ENCODE peak calls at places on chromosomes 2 and 18, in five cellular contexts. U is CD8-positive, alpha-beta memory T cell; A is esophagus squamous epithelium; I is adipocyte; X is RWPE2. F is an unnamed sample.

GRCh38 chr18:12308386-12309100 is 502 bp downstream of the TUBB6 start:
- DNase-seq in A (peak; percentile 21), I (peak; percentile 97), X (peak; percentile 86), U (no peak), F (peak; percentile 92)

GRCh38 chr2:205972113-205972512 is 113.9 kb downstream of the INO80D start:
- DNase-seq in X (no peak), I (no peak), U (no peak), A (no peak), F (no peak)

GRCh38 chr2:220891405-220891804 is 680.7 kb downstream of the EPHA4 start:
- DNase-seq in X (no peak), U (no peak), A (no peak), I (peak; percentile 79), F (peak; percentile 77)

GRCh38 chr18:28080876-28081300 is 96.0 kb downstream of the CDH2 start:
- DNase-seq in A (no peak), X (no peak), U (no peak), I (no peak), F (no peak)

GRCh38 chr2:155223781-155224406 is 525.4 kb downstream of the KCNJ3 start:
- DNase-seq in I (peak; percentile 19), X (no peak), U (no peak), A (no peak), F (no peak)

GRCh38 chr2:20343128-20343527 is 7.5 kb downstream of the PUM2 start:
- DNase-seq in A (no peak), U (no peak), X (no peak), I (no peak), F (peak; percentile 67)

GRCh38 chr18:41642756-41643155 is 312.3 kb upstream of the PIK3C3 start:
- DNase-seq in I (peak; percentile 57), U (no peak), A (no peak), X (no peak), F (peak; percentile 28)

GRCh38 chr2:122543815-122544214 is 788.4 kb downstream of the TSN start:
- DNase-seq in U (no peak), A (no peak), X (no peak), I (no peak), F (no peak)

GRCh38 chr2:133287709-133288108 is 280.6 kb downstream of the NCKAP5 start:
- DNase-seq in U (no peak), X (no peak), A (no peak), I (peak; percentile 62), F (peak; percentile 63)

GRCh38 chr2:217822296-217823252 is 180.2 kb downstream of the TNS1 start:
- DNase-seq in A (no peak), I (peak; percentile 18), X (no peak), U (no peak), F (no peak)

GRCh38 chr18:55401638-55402191 is 186.3 kb downstream of the TCF4 start:
- DNase-seq in I (peak; percentile 82), A (no peak), U (no peak), X (no peak), F (peak; percentile 89)

GRCh38 chr2:28801726-28802125 is 8.9 kb upstream of the SPDYA start:
- DNase-seq in A (no peak), U (no peak), X (no peak), I (peak; percentile 27), F (peak; percentile 40)

GRCh38 chr2:26805241-26805676 is 19.4 kb downstream of the CENPA start:
- DNase-seq in A (no peak), U (no peak), I (peak; percentile 20), X (peak; percentile 75), F (peak; percentile 88)

GRCh38 chr2:204483497-204484164 is 61.6 kb upstream of the PARD3B start:
- DNase-seq in A (no peak), U (no peak), I (no peak), X (no peak), F (peak; percentile 41)

GRCh38 chr2:210399440-210400041 is 77.0 kb downstream of the LANCL1 start:
- DNase-seq in U (no peak), A (no peak), I (peak; percentile 36), X (no peak), F (peak; percentile 16)

GRCh38 chr2:236643480-236643879 is 73.9 kb downstream of the ACKR3 start:
- DNase-seq in X (no peak), I (no peak), U (no peak), A (no peak), F (no peak)

GRCh38 chr2:179440642-179441251 is 176.1 kb upstream of the SESTD1 start:
- DNase-seq in U (no peak), X (no peak), I (peak; percentile 85), A (no peak), F (peak; percentile 50)

GRCh38 chr2:88199912-88200682 is 30.0 kb downstream of the THNSL2 start:
- DNase-seq in U (no peak), I (peak; percentile 49), X (no peak), A (no peak), F (no peak)

GRCh38 chr2:242031481-242032019 is 162.0 kb downstream of the RTP5 start:
- DNase-seq in X (peak; percentile 24), A (no peak), U (peak; percentile 80), I (peak; percentile 59), F (peak; percentile 91)

GRCh38 chr2:101697794-101698418 is 399 bp downstream of the MAP4K4 start:
- DNase-seq in X (no peak), I (peak; percentile 67), U (no peak), A (no peak), F (no peak)

GRCh38 chr2:101616411-101616810 is 81.1 kb upstream of the MAP4K4 start:
- DNase-seq in I (no peak), U (no peak), A (no peak), X (no peak), F (no peak)

GRCh38 chr2:149661844-149662243 is 74.3 kb upstream of the MMADHC start:
- DNase-seq in A (no peak), I (peak; percentile 77), X (no peak), U (no peak), F (peak; percentile 48)

GRCh38 chr2:36356199-36356989 is 816 bp downstream of the CRIM1 start:
- DNase-seq in I (peak; percentile 75), X (peak; percentile 69), U (peak; percentile 54), A (no peak), F (peak; percentile 67)

GRCh38 chr2:134127496-134127895 is 126.4 kb upstream of the MGAT5 start:
- DNase-seq in I (no peak), A (no peak), X (no peak), U (peak; percentile 55), F (no peak)

GRCh38 chr2:132252894-132253264 is 91.1 kb upstream of the ANKRD30BL start:
- DNase-seq in U (no peak), A (no peak), I (no peak), X (no peak), F (no peak)

GRCh38 chr2:238379096-238379810 is 47.5 kb upstream of the ASB1 start:
- DNase-seq in U (no peak), X (no peak), A (no peak), I (peak; percentile 5), F (no peak)

GRCh38 chr2:158024288-158024898 is 77.3 kb upstream of the UPP2 start:
- DNase-seq in A (no peak), I (peak; percentile 80), X (no peak), U (peak; percentile 54), F (peak; percentile 53)

GRCh38 chr2:98654702-98655488 is 46.5 kb downstream of the UNC50 start:
- DNase-seq in I (no peak), A (no peak), X (no peak), U (peak; percentile 68), F (no peak)

GRCh38 chr2:198456418-198456817 is 652.0 kb downstream of the PLCL1 start:
- DNase-seq in U (no peak), I (peak; percentile 35), X (no peak), A (no peak), F (no peak)

GRCh38 chr2:240629968-240630770 is 4.9 kb downstream of the GPR35 start:
- DNase-seq in A (no peak), X (no peak), I (no peak), U (peak; percentile 42), F (no peak)

GRCh38 chr2:240631561-240632290 is 6.4 kb downstream of the GPR35 start:
- DNase-seq in X (no peak), U (peak; percentile 37), A (no peak), I (no peak), F (no peak)

GRCh38 chr2:240629419-240629967 is 4.2 kb downstream of the GPR35 start:
- DNase-seq in U (peak; percentile 16), X (no peak), A (no peak), I (no peak), F (no peak)

GRCh38 chr2:240630771-240631560 is 5.7 kb downstream of the GPR35 start:
- DNase-seq in X (no peak), I (no peak), A (no peak), U (no peak), F (no peak)

DNA sequence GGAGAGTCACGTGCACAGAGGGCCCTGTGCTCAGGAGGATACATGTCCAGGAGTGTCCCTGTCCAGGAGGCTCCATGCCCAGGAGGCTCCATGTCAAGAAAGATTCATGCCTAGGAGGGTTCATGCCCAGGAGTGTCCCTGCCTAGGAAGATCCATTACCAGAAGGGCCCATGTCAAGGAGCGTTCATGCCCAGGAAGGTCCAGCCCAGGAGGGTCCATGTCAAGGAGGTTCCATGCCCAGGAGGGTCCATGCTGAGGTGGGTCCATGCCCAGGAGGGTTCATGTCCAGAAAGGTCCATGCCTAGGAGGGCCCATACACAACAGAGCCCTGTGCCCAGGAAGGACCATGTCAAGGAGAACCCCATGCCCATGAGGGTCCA is 7.0 kb downstream of the GPR35 start:
- DNase-seq in U (no peak), I (no peak), X (no peak), A (no peak), F (no peak)
- H3K36me3 ChIP-seq in U (no peaks in the 10 kb centered on the region), I (no peaks in the 10 kb centered on the region), X (no peaks in the 10 kb centered on the region), A (no peaks in the 10 kb centered on the region), F (peaks cover 12% of the 10 kb centered on the region)

DNA sequence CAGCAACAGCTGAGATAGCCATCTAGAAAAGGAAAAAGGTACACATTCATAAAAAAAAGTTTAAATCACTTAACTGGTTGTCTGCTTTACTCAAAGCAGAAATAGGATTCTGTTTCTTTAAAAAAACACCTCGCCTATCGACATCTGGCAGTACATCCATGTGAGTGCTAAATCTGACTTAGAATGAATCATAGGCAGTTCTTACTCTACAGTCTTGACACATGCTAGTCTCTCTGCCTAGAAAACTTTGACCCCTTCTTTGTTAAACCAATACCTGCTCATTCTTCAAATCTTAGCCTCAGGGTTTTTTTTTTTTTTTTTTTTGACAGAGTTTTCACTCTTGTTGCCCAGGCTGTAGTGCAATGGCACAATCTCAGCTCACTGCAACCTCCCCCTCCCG is 37.1 kb upstream of the GPR75 start:
- DNase-seq in X (no peak), A (no peak), I (peak; percentile 48), U (no peak), F (peak; percentile 26)
- H3K36me3 ChIP-seq in X (peaks cover 96% of the 10 kb centered on the region), A (peaks cover 100% of the 10 kb centered on the region), I (peaks cover 95% of the 10 kb centered on the region), U (peaks cover 52% of the 10 kb centered on the region), F (peaks cover 91% of the 10 kb centered on the region)

DNA sequence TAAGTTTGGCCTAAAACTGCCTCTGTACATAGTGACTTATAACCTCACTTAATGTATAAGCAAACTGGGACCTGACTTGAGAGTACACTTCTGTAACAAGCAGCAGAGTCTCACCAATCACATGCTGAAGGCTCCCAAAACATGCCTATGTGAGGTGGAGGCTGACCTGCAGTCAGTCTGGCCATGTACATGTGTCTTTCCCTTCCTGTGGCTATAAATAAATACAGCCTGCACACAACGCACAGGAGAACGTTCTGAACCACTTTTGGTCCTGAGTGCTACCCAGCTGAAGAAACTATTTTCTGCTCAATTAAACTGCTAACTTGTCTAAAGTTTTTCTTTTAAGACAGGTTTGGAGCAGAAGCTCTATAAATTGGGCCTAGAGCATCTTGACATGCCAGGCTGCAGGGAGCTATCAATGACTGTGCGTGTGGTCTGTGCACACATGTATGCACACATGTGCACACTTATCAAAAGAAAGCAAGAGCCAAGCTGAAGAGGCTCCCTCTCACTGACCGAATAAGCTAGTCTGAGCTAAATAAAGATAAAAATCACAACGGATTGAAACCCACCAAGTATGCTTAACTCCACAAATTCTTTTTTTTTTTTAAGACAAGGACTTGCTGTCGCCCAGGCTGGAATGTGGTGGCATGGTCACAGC is 15.0 kb downstream of the RNASEH1 start:
- DNase-seq in A (no peak), X (no peak), I (no peak), U (no peak), F (no peak)
- H3K36me3 ChIP-seq in A (peaks cover 91% of the 10 kb centered on the region), X (peaks cover 66% of the 10 kb centered on the region), I (peaks cover 79% of the 10 kb centered on the region), U (peaks cover 45% of the 10 kb centered on the region), F (peaks cover 91% of the 10 kb centered on the region)

GRCh38 chr2:233449921-233450853 is 95.9 kb downstream of the DGKD start:
- DNase-seq in I (no peak), X (peak; percentile 41), A (no peak), U (peak; percentile 45), F (no peak)
- H3K36me3 ChIP-seq in I (peaks cover 16% of the 10 kb centered on the region), X (peaks cover 68% of the 10 kb centered on the region), A (peaks cover 100% of the 10 kb centered on the region), U (peaks cover 83% of the 10 kb centered on the region), F (peaks cover 73% of the 10 kb centered on the region)